ENCODE peak calls at places on chromosomes 11 and 22, in six cellular contexts. One of them, this sample, is unnamed.

GRCh38 chr11:59187587-59187986 is 15.7 kb downstream of the DTX4 start:
- DNase-seq in dermis blood vessel endothelial cell: no peak
- DNase-seq in skeletal muscle cell: no peak
- DNase-seq in DMS79: no peak
- DNase-seq in GM12865: no peak
- DNase-seq in KG1: no peak
- DNase-seq in this sample: peak

GRCh38 chr22:24141586-24141985 is 39.7 kb upstream of the SUSD2 start:
- DNase-seq in dermis blood vessel endothelial cell: no peak
- DNase-seq in skeletal muscle cell: no peak
- DNase-seq in DMS79: no peak
- DNase-seq in GM12865: peak
- DNase-seq in KG1: no peak
- DNase-seq in this sample: no peak

GRCh38 chr11:115226556-115226955 is 277.7 kb downstream of the CADM1 start:
- DNase-seq in dermis blood vessel endothelial cell: no peak
- DNase-seq in skeletal muscle cell: peak
- DNase-seq in DMS79: no peak
- DNase-seq in GM12865: no peak
- DNase-seq in KG1: no peak
- DNase-seq in this sample: peak

GRCh38 chr11:17770048-17770652 is 35.6 kb downstream of the KCNC1 start:
- DNase-seq in dermis blood vessel endothelial cell: no peak
- DNase-seq in skeletal muscle cell: no peak
- DNase-seq in DMS79: no peak
- DNase-seq in GM12865: peak
- DNase-seq in KG1: no peak
- DNase-seq in this sample: no peak

GRCh38 chr11:31958086-31958735 is 132.7 kb upstream of the RCN1 start:
- DNase-seq in dermis blood vessel endothelial cell: peak
- DNase-seq in skeletal muscle cell: no peak
- DNase-seq in DMS79: no peak
- DNase-seq in GM12865: peak
- DNase-seq in KG1: peak
- DNase-seq in this sample: no peak

GRCh38 chr11:1127664-1128162 is 30.0 kb upstream of the MUC5AC start:
- DNase-seq in dermis blood vessel endothelial cell: no peak
- DNase-seq in skeletal muscle cell: no peak
- DNase-seq in DMS79: no peak
- DNase-seq in GM12865: no peak
- DNase-seq in KG1: no peak
- DNase-seq in this sample: no peak

GRCh38 chr11:72793081-72793451 is 781 bp downstream of the STARD10 start:
- DNase-seq in dermis blood vessel endothelial cell: no peak
- DNase-seq in skeletal muscle cell: no peak
- DNase-seq in DMS79: no peak
- DNase-seq in GM12865: no peak
- DNase-seq in KG1: no peak
- DNase-seq in this sample: no peak

GRCh38 chr22:43774318-43774717 is 37.8 kb downstream of the EFCAB6 start:
- DNase-seq in dermis blood vessel endothelial cell: no peak
- DNase-seq in skeletal muscle cell: no peak
- DNase-seq in DMS79: no peak
- DNase-seq in GM12865: no peak
- DNase-seq in KG1: no peak
- DNase-seq in this sample: no peak

GRCh38 chr11:111353776-111354600 is 25.1 kb downstream of the POU2AF1 start:
- DNase-seq in dermis blood vessel endothelial cell: no peak
- DNase-seq in skeletal muscle cell: no peak
- DNase-seq in DMS79: no peak
- DNase-seq in GM12865: peak
- DNase-seq in KG1: no peak
- DNase-seq in this sample: no peak

GRCh38 chr22:24789516-24789915 is 15.0 kb upstream of the PIWIL3 start:
- DNase-seq in dermis blood vessel endothelial cell: no peak
- DNase-seq in skeletal muscle cell: no peak
- DNase-seq in DMS79: no peak
- DNase-seq in GM12865: no peak
- DNase-seq in KG1: no peak
- DNase-seq in this sample: no peak

GRCh38 chr11:33344611-33345010 is 87.4 kb downstream of the HIPK3 start:
- DNase-seq in dermis blood vessel endothelial cell: no peak
- DNase-seq in skeletal muscle cell: no peak
- DNase-seq in DMS79: no peak
- DNase-seq in GM12865: peak
- DNase-seq in KG1: no peak
- DNase-seq in this sample: no peak

This sample was measured in AG04450.